ENCODE peak calls at places on chromosomes 16 and 17, in four cellular contexts. T is GM12878, D is K562, S is HepG2. F is an unnamed sample.

GRCh38 chr17:18261146-18261515 is 669 bp downstream of the MIEF2 start:
- DNase-seq in T (no peak), D (peak), S (peak), F (peak)

GRCh38 chr16:31452631-31453106 is 6.6 kb upstream of the ARMC5 start:
- DNase-seq in T (no peak), D (peak), S (no peak), F (peak)

GRCh38 chr16:22216191-22216831 is 10.2 kb downstream of the EEF2K start:
- DNase-seq in T (no peak), D (peak), S (no peak), F (no peak)

GRCh38 chr16:52068447-52069074 is 478.4 kb downstream of the TOX3 start:
- DNase-seq in T (no peak), D (no peak), S (peak), F (peak)

GRCh38 chr16:66858740-66859396 is 14.7 kb downstream of the CA7 start:
- DNase-seq in T (no peak), D (no peak), S (no peak), F (no peak)

GRCh38 chr16:75758215-75758614 is 31.9 kb upstream of the CPHXL start:
- DNase-seq in T (no peak), D (no peak), S (no peak), F (no peak)

GRCh38 chr17:78538033-78538776 is 39.0 kb downstream of the DNAH17 start:
- DNase-seq in T (no peak), D (no peak), S (peak), F (no peak)

GRCh38 chr17:61294777-61295176 is 104.9 kb upstream of the TBX2 start:
- DNase-seq in T (no peak), D (no peak), S (no peak), F (no peak)

GRCh38 chr17:29576214-29577008 is 7.9 kb downstream of the TP53I13 start:
- DNase-seq in T (no peak), D (no peak), S (no peak), F (no peak)

GRCh38 chr16:20504418-20504817 is 53.1 kb downstream of the ACSM2A start:
- DNase-seq in T (no peak), D (no peak), S (no peak), F (no peak)

GRCh38 chr17:19757536-19758180 is 9.6 kb upstream of the ALDH3A1 start:
- DNase-seq in T (no peak), D (no peak), S (no peak), F (no peak)

GRCh38 chr16:23709536-23709935 is 3.5 kb downstream of the ERN2 start:
- DNase-seq in T (no peak), D (no peak), S (no peak), F (no peak)

DNA sequence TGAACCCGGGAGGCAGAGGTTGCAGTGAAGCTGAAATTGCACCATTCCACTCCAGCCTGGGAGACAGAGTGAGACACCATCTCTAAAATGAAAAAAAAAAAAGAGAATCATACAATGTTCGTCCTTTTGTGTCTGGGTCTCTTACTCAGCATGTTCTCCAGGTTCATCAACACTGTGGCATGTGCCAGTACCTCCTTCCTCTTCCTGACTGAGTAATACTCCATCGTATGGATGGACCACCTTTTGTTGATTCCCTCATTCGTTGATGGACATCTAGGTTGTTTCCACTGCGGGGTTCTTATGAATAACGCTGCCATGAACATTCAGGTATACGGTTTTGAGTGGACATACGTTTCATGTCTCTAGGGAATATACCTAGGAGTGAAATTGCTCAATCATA is 4.1 kb upstream of the HS3ST6 start:
- DNase-seq in T (no peak), D (no peak), S (no peak), F (no peak)
- TF ChIP-seq JUNB in T (no peak), D (no peak), S (no peak), F (no peak)

DNA sequence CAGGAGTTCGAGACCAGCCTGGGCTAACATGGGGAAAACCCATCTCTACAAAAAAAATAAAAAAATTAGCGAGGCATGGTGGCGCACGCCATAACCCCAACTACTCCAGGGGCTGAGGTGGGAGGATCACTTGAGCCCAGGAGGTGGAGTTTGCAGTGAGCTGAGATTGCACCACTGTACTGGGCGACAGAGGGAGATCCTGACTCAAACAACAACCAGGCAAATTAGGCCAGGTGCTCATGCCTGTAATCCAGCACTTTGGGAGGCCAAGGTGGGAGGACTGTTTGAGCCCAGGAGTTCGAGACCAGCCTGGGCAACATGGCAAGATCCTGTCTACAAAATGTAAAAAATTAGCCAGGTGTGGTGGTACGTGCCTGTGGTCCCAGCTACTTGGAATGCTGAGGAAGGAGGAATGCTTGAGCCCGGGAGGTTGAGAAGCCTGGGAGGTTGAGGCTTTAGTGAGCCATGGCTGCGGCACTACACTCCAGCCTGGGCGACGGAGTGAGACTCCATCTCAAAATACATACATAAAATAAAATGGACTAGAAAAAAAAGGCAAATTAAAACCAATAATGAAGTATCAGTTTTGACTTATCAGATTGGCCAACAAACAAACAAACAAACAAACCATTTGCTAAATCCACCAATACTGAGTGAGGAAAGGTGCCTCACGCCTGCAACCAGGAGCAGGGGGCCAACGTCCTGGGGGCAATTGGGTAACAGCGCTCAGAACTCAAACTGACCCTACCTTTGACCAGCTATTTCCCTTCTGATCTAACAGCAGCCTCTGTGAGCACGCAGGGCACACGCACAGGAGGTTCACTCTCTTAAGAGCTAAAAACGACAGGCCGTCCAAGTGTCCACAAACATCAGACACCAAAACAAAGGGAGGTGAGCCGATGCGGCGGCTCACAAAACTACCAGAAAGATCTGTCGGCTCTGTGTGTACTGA is 19.4 kb upstream of the FASN start:
- DNase-seq in T (no peak), D (no peak), S (peak), F (no peak)
- H2AFZ ChIP-seq in T (no peak), D (no peak), S (no peak), F (no peak)

GRCh38 chr17:69406906-69407305 is 7.6 kb upstream of the MAP2K6 start:
- DNase-seq in T (no peak), D (no peak), S (no peak), F (no peak)
- TF ChIP-seq JUNB in T (no peak), D (no peak), S (no peak), F (no peak)

GRCh38 chr16:85648782-85649181 is 35.7 kb downstream of the GSE1 start:
- DNase-seq in T (no peak), D (no peak), S (no peak), F (no peak)

GRCh38 chr16:85650864-85651811 is 37.6 kb downstream of the GINS2 start:
- DNase-seq in T (no peak), D (no peak), S (no peak), F (no peak)

GRCh38 chr16:85651822-85652430 is 36.8 kb downstream of the GINS2 start:
- DNase-seq in T (no peak), D (peak), S (no peak), F (no peak)

GRCh38 chr16:85649411-85649977 is 36.4 kb downstream of the GSE1 start:
- DNase-seq in T (no peak), D (no peak), S (no peak), F (no peak)

DNA sequence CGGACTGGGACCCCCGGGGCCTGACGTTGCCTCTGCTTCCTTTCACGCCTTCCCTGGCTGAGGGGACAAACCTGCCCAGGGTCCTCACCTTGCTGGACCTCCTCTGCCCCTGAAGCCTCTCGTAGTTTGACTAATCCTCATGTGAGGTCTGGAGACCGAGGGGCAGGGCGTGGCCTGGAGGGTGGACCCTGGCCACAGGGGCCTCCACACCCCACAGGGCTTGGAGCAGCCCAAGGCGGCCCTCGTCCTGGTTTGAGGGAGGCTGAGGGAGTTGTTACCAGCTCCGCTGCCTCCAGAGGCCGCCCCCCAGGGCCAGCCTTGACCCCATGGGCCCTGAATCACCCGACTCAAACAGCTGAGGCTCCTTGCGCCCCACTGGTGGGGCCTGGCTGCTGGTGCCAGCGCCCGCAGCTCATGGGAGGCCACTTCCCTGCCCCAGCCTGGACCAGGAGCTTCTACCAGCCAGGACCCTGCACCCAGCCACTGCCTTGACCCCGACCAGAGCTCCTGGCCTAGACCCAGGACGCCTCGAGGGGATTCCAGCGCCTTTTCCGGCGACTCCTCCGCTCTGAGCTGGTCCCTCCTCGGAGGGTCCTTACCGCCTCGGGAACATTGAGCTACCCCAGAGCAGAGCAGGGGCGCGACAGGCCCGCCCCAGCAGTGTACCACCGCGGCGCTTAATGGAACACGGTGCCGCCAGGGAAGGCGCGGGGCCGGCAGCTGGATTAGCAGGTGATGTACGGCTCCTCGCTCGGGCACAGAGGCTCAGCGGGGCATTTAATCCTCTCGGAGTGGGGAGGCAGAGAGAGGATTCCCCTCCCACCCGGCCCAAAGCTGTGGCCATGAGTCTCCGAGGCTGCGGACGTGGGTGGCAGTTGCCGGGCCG is 37.1 kb downstream of the GSE1 start:
- DNase-seq in T (no peak), D (no peak), S (no peak), F (no peak)
- H2AFZ ChIP-seq in T (no peak), D (no peak), S (no peak), F (no peak)

GRCh38 chr17:46782250-46782953 is 36.1 kb downstream of the WNT3 start:
- DNase-seq in T (no peak), D (peak), S (peak), F (peak)
- TF ChIP-seq JUNB in T (no peak), D (no peak), S (no peak), F (no peak)

DNA sequence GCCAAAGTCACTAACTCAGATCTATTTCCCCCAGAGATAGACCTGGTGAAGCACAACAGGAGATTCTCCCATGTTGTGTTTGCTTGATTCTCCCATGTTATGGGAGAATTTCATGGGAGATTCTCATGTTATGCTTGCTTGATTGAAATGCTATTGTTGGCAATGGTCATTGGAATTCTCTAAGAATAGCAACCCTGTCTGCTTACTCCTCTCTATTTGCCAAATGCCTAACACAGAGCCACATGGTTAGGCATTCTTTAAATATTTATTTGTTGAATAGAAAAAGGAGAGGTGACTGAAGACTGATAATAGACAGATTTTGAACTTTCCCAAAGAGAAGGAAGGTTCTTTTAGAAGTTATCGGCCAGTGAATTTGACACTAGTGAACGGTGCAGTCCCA is 111.5 kb upstream of the MPHOSPH6 start:
- DNase-seq in T (no peak), D (no peak), S (no peak), F (no peak)
- H2AFZ ChIP-seq in T (no peak), D (no peak), S (no peak), F (peak)

GRCh38 chr16:35258381-35258780 is 1799.0 kb downstream of the TP53TG3F start:
- DNase-seq in T (no peak), D (no peak), S (no peak), F (no peak)
- TF ChIP-seq JUNB in T (no peak), D (no peak), S (no peak), F (no peak)

DNA sequence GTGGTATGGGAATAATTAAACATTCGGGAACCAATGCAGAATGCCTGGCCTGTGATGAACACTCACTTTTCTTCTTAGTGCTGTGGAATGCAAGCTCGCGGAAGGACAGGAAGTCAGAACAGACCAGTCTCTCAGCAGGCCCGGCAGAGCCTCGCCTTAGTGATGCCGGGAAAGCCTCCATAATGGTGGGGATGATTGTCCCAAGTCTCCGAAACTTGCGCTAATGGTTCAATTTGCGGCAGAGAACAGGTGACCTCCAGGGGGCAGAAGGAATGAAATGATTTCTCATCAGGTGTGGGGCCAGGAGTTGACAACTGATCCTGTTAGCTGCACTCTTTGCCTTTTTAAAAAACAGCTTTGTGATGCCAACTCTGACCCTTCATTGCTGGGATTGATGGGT is 170.6 kb downstream of the GSG1L start:
- DNase-seq in T (no peak), D (peak), S (no peak), F (peak)
- H2AFZ ChIP-seq in T (no peak), D (no peak), S (no peak), F (no peak)

GRCh38 chr17:81509687-81510523 is 2.7 kb downstream of the ACTG1 start:
- DNase-seq in T (no peak), D (no peak), S (no peak), F (no peak)
- TF ChIP-seq JUNB in T (no peak), D (no peak), S (no peak), F (no peak)

F was measured in GM23338.